ENCODE peak calls at places on chromosomes 5 and 9, in four cellular contexts. P, T, G and F are unnamed samples.

GRCh38 chr5:41924872-41925554 is at the start of gene FBXO4:
- DNase-seq in T (peak; percentile 77), P (no peak), G (peak; percentile 75), F (peak; percentile 64)

GRCh38 chr9:135797507-135798302 is 95.7 kb downstream of the KCNT1 start:
- DNase-seq in T (peak; percentile 81), G (peak; percentile 53), P (peak; percentile 33), F (peak; percentile 73)

GRCh38 chr9:126561582-126561981 is 52.1 kb upstream of the LMX1B start:
- DNase-seq in P (no peak), T (no peak), G (no peak), F (no peak)

GRCh38 chr9:109640232-109641078 is 139.5 kb upstream of the PALM2AKAP2 start:
- DNase-seq in G (peak; percentile 76), T (peak; percentile 58), P (no peak), F (peak; percentile 90)

GRCh38 chr9:103714992-103715391 is 379.1 kb upstream of the SMC2 start:
- DNase-seq in P (no peak), T (no peak), G (no peak), F (no peak)

GRCh38 chr5:163653526-163653925 is 148.1 kb downstream of the MAT2B start:
- DNase-seq in P (no peak), G (no peak), T (no peak), F (no peak)

GRCh38 chr5:133274597-133274935 is 222.8 kb downstream of the HSPA4 start:
- DNase-seq in T (no peak), G (no peak), P (no peak), F (peak; percentile 61)

GRCh38 chr5:138438724-138439536 is at the start of gene REEP2:
- DNase-seq in T (peak; percentile 65), P (peak; percentile 71), G (peak; percentile 36), F (peak; percentile 83)

GRCh38 chr9:83622814-83623633 is at the start of gene IDNK:
- DNase-seq in T (peak; percentile 68), G (peak; percentile 55), P (peak; percentile 77), F (peak; percentile 74)

GRCh38 chr5:79464695-79465332 is 49.1 kb downstream of the HOMER1 start:
- DNase-seq in T (no peak), P (peak; percentile 60), G (no peak), F (no peak)

GRCh38 chr9:87227456-87227855 is 270.2 kb upstream of the DAPK1 start:
- DNase-seq in P (no peak), G (no peak), T (no peak), F (no peak)

GRCh38 chr9:5364294-5364990 is 24.8 kb upstream of the RLN1 start:
- DNase-seq in G (no peak), P (no peak), T (no peak), F (no peak)

GRCh38 chr9:71518045-71518888 is 250.0 kb downstream of the CEMIP2 start:
- DNase-seq in T (no peak), G (no peak), P (no peak), F (no peak)

GRCh38 chr9:114047717-114048116 is 30.4 kb downstream of the AMBP start:
- DNase-seq in T (no peak), G (no peak), P (peak; percentile 15), F (no peak)
- TF ChIP-seq CTCF in T (peak; percentile 14), G (no peak), P (peak; percentile 64), F (no peak)

GRCh38 chr5:150146862-150147579 is 8.6 kb downstream of the PDGFRB start:
- DNase-seq in P (no peak), G (peak; percentile 37), T (no peak), F (no peak)

GRCh38 chr5:150148408-150148927 is 7.2 kb downstream of the PDGFRB start:
- DNase-seq in T (no peak), P (no peak), G (no peak), F (no peak)

GRCh38 chr5:150152636-150153462 is 2.8 kb downstream of the PDGFRB start:
- DNase-seq in P (no peak), T (no peak), G (no peak), F (no peak)

GRCh38 chr5:150147580-150148407 is 7.9 kb downstream of the PDGFRB start:
- DNase-seq in T (no peak), G (no peak), P (no peak), F (no peak)

GRCh38 chr5:150149618-150150017 is 6.0 kb downstream of the PDGFRB start:
- DNase-seq in P (no peak), T (no peak), G (no peak), F (no peak)
- TF ChIP-seq CTCF in P (no peak), T (no peak), G (no peak), F (no peak)

GRCh38 chr5:151427258-151427657 is 20.1 kb upstream of the SLC36A1 start:
- DNase-seq in P (peak; percentile 55), T (no peak), G (no peak), F (no peak)
- TF ChIP-seq CTCF in P (peak; percentile 41), T (no peak), G (no peak), F (no peak)

GRCh38 chr5:10201223-10201868 is 48.3 kb downstream of the ATPSCKMT start:
- DNase-seq in G (no peak), P (no peak), T (peak; percentile 54), F (peak; percentile 22)
- TF ChIP-seq CTCF in G (no peak), P (peak; percentile 69), T (peak; percentile 55), F (peak; percentile 26)

GRCh38 chr5:109844695-109845094 is 155.0 kb downstream of the MAN2A1 start:
- DNase-seq in P (no peak), G (no peak), T (no peak), F (no peak)

GRCh38 chr5:109848130-109848529 is 158.4 kb downstream of the MAN2A1 start:
- DNase-seq in G (no peak), T (no peak), P (no peak), F (no peak)

GRCh38 chr5:109838157-109838556 is 148.4 kb downstream of the MAN2A1 start:
- DNase-seq in T (no peak), G (no peak), P (no peak), F (no peak)

GRCh38 chr5:109849478-109850088 is 159.9 kb downstream of the MAN2A1 start:
- DNase-seq in G (no peak), T (no peak), P (no peak), F (no peak)

GRCh38 chr5:109844148-109844547 is 154.4 kb downstream of the MAN2A1 start:
- DNase-seq in T (no peak), P (no peak), G (no peak), F (no peak)
- TF ChIP-seq CTCF in T (no peak), P (peak; percentile 44), G (no peak), F (no peak)